ENCODE peak calls at places on chromosomes 3 and 15, in four cellular contexts. S is HCT116; M is CD8-positive, alpha-beta memory T cell; J is A549. R is an unnamed sample.

GRCh38 chr15:52787123-52787503 is 3.0 kb downstream of the ONECUT1 start:
- DNase-seq in S (no peak), M (no peak), J (no peak), R (peak; percentile 35)

GRCh38 chr15:39579487-39580116 is 1.3 kb upstream of the THBS1 start:
- DNase-seq in S (peak; percentile 67), M (no peak), J (peak; percentile 62), R (peak; percentile 95)

GRCh38 chr3:11306815-11307589 is 34.8 kb downstream of the ATG7 start:
- DNase-seq in J (no peak), M (peak; percentile 24), S (no peak), R (peak; percentile 26)

GRCh38 chr3:183298708-183299153 is 45.7 kb downstream of the B3GNT5 start:
- DNase-seq in S (no peak), J (no peak), M (no peak), R (peak; percentile 90)

GRCh38 chr3:129238945-129239705 is 10.3 kb upstream of the COPG1 start:
- DNase-seq in S (no peak), M (no peak), J (no peak), R (no peak)

GRCh38 chr3:103907567-103907966 is 1459.1 kb upstream of the ALCAM start:
- DNase-seq in M (no peak), S (no peak), J (no peak), R (no peak)

GRCh38 chr3:16476636-16477035 is 36.9 kb downstream of the RFTN1 start:
- DNase-seq in J (no peak), M (peak; percentile 30), S (no peak), R (no peak)

GRCh38 chr3:135106445-135106844 is 311.4 kb downstream of the EPHB1 start:
- DNase-seq in M (no peak), J (no peak), S (no peak), R (peak; percentile 0)

GRCh38 chr15:62904041-62904440 is 138.5 kb upstream of the TPM1 start:
- DNase-seq in J (no peak), S (no peak), M (no peak), R (no peak)

GRCh38 chr3:182710557-182711157 is 82.6 kb upstream of the ATP11B start:
- DNase-seq in J (peak; percentile 36), S (peak; percentile 12), M (no peak), R (peak; percentile 41)

GRCh38 chr3:160804762-160805161 is 48.7 kb downstream of the PPM1L start:
- DNase-seq in J (no peak), S (no peak), M (no peak), R (peak; percentile 7)

GRCh38 chr3:176149567-176149966 is 1047.7 kb downstream of the TBL1XR1 start:
- DNase-seq in J (no peak), S (no peak), M (no peak), R (no peak)

GRCh38 chr3:141065258-141065657 is 14.1 kb downstream of the SPSB4 start:
- DNase-seq in M (no peak), J (no peak), S (no peak), R (no peak)
- H3K4me1 ChIP-seq in M (no peaks in the 10 kb centered on the region), J (no peaks in the 10 kb centered on the region), S (no peaks in the 10 kb centered on the region), R (peaks cover 26% of the 10 kb centered on the region)

DNA sequence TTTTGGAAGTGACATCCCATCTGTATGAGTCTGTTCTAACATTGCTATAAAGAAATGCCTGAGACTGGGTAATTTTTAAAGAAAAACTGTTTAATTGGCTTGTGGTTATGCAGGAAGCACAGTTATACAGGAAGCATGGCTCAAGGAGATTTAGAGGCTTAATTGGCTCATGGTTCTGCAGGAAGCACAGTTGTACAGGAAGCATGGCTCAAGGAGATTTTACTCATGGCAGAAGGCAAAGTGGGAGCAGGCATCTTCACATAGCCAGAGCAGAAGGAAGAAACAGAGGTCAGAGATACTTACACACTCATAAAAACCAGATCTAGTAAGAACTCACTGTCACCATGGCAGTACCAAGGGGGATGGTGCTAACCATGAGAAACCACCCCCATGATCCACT is 193.1 kb upstream of the ADAMTS9 start:
- DNase-seq in M (no peak), J (no peak), S (no peak), R (no peak)
- H3K4me1 ChIP-seq in M (no peaks in the 10 kb centered on the region), J (no peaks in the 10 kb centered on the region), S (no peaks in the 10 kb centered on the region), R (no peaks in the 10 kb centered on the region)

GRCh38 chr3:61572879-61573278 is 11.5 kb downstream of the PTPRG start:
- DNase-seq in M (no peak), J (no peak), S (no peak), R (no peak)

GRCh38 chr3:61571516-61572336 is 10.4 kb downstream of the PTPRG start:
- DNase-seq in S (no peak), J (no peak), M (no peak), R (peak; percentile 94)

GRCh38 chr3:61573441-61573840 is 12.1 kb downstream of the PTPRG start:
- DNase-seq in M (no peak), S (no peak), J (no peak), R (no peak)

GRCh38 chr3:61569856-61570255 is 8.5 kb downstream of the PTPRG start:
- DNase-seq in J (no peak), S (no peak), M (no peak), R (no peak)

DNA sequence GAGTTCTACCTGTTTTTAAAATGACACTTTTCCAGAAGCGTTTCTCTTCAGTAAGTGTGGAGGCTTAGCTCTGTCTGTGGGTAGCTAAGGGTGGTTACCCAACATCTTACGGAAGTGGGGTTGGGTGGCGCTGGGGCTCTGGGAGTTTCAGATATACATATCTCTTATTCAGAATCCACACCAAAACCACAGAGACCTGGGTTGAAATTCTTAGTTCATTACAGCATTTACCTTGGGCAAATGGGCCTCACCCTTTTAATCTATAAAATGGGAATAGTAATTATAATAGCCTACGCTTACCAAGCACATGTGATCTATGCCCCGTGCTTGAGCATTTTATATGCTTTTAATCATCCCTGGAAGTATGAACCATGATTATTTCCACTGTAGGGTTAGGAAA is 9.4 kb downstream of the PTPRG start:
- DNase-seq in M (no peak), S (no peak), J (no peak), R (peak; percentile 65)
- H3K4me1 ChIP-seq in M (no peaks in the 10 kb centered on the region), S (peaks cover 15% of the 10 kb centered on the region), J (no peaks in the 10 kb centered on the region), R (peaks cover 5% of the 10 kb centered on the region)

GRCh38 chr3:194139977-194140351 is 4.0 kb downstream of the HES1 start:
- DNase-seq in S (no peak), M (no peak), J (no peak), R (no peak)

GRCh38 chr3:194142156-194142910 is 6.4 kb downstream of the HES1 start:
- DNase-seq in M (no peak), S (no peak), J (no peak), R (peak; percentile 83)

GRCh38 chr3:194141415-194142155 is 5.6 kb downstream of the HES1 start:
- DNase-seq in M (peak; percentile 37), J (peak; percentile 66), S (peak; percentile 82), R (peak; percentile 91)

GRCh38 chr3:194139085-194139976 is 3.4 kb downstream of the HES1 start:
- DNase-seq in S (no peak), M (no peak), J (no peak), R (peak; percentile 46)

DNA sequence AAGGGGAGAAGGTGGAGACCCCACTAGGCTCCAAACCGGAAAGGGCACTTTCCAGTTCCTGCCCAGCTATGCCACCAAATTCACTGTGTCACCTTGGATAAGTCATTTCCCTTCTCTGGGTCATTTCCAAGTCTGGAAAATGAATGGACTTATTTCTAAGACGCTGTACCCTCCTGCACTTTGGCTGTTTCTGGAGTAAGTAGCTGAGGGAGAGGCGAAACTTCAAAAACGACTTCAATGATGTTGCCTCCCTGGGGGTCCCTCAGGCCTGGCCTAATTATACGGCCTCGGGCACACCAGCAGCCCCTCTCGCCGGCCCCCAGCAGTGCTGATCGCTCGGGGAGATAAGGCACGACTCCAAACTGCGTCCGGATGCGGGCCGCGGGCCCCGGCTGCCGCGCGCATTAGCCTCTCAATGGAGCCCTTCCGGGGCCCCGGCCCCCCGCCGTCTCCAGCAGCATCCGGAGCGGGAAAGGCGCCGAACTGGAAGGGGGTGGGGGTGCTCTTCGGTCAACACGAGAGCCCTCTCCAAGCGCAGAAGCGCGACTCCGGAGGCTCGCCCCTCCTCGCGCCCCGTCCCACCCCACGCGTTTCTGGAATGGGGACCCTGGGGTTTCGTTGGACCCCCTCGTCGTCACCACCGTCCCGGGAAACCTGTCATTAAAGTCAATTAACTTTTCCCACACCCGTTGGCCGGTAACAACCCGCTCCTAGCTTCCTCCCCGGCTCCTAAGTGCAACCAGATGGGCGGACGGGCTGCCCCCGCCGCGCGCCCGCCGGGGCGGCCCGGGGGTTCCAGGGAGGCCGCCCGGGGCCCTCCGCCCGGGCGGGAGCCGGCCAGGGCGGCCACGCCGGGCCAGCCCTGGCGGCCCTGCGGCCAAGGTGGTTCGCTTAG is 4.8 kb downstream of the HES1 start:
- DNase-seq in M (no peak), J (no peak), S (no peak), R (peak; percentile 71)
- H3K4me1 ChIP-seq in M (peaks cover 34% of the 10 kb centered on the region), J (peaks cover 41% of the 10 kb centered on the region), S (peaks cover 73% of the 10 kb centered on the region), R (peaks cover 28% of the 10 kb centered on the region)

DNA sequence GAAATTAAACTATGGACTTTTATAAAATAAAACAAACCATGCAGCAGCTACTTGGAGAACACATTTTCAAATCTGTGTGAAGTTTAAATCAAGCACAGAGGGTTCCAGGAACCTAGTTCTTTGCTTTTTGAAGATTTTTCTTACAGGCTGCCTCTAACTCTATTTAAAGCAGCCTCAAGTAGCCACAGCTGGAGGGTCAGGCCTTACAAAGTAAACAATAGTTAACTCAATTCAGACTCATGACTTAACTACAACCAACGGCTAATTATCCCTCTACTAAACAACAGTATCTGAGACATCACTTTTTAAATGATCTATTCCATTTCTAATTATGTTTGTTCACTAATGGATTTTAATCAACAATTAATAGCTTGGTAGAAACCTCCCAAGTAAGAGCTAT is 9.8 kb downstream of the LRIG1 start:
- DNase-seq in S (no peak), M (no peak), J (no peak), R (no peak)
- H3K4me1 ChIP-seq in S (no peaks in the 10 kb centered on the region), M (peaks cover 96% of the 10 kb centered on the region), J (no peaks in the 10 kb centered on the region), R (peaks cover 71% of the 10 kb centered on the region)

GRCh38 chr15:60012695-60013094 is 8.6 kb downstream of the FOXB1 start:
- DNase-seq in M (no peak), J (no peak), S (no peak), R (no peak)

GRCh38 chr15:60010467-60011257 is 6.6 kb downstream of the FOXB1 start:
- DNase-seq in M (no peak), S (no peak), J (no peak), R (no peak)

GRCh38 chr15:60009124-60009523 is 5.0 kb downstream of the FOXB1 start:
- DNase-seq in J (no peak), M (no peak), S (no peak), R (no peak)

GRCh38 chr15:60006808-60007346 is 2.8 kb downstream of the FOXB1 start:
- DNase-seq in J (no peak), S (no peak), M (no peak), R (no peak)

DNA sequence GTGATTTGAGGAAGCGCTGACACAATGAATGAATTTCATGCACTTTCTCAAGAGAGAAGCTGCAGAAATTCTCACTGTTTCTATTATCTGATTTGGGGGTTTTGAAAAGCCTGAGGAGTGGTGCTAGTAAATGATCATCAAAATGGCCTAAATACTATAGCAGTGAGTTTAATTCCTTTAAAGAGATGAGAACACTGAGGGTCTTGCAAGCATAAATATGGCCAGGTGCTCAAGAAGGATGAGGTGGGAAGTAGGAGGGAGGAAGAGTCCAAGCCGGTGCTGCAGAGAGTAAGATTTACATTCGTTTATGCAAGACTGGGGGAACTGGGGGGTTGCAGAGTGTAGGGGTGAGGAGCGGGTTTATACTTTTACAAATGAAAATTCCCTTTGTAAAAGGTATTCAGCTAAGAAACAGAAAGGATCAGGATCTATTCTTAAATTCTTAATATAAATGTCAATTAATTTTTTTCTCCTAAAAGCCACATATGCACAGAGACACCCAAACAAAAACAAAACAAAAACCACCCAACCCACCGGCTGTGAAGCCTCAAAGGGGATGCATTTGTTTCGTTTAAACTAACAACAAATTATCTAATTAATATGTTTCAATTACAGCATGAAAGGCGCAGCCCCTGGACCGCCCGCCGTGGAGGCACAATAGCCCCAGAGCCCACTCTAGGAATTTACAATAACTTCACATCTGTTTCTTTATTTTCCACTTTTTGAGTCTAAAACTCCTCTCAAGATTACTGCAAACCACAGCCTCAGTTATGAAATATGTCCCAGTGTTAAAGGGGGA is 5.7 kb downstream of the FOXB1 start:
- DNase-seq in S (no peak), M (no peak), J (no peak), R (no peak)
- H3K4me1 ChIP-seq in S (no peaks in the 10 kb centered on the region), M (peaks cover 22% of the 10 kb centered on the region), J (peaks cover 16% of the 10 kb centered on the region), R (peaks cover 2% of the 10 kb centered on the region)

R was measured in cardiac muscle cell.